ENCODE peak calls at places on chromosomes 4 and X, in six cellular contexts. Z, X, B, U, F and L are unnamed samples.

GRCh38 chrX:12245650-12246645 is 107.7 kb downstream of the FRMPD4 start:
- DNase-seq in Z (no peak), X (peak), B (no peak), U (peak), F (no peak), L (no peak)

GRCh38 chrX:130772313-130773140 is 130.5 kb downstream of the ENOX2 start:
- DNase-seq in Z (no peak), X (peak), B (no peak), U (peak), F (no peak), L (no peak)

GRCh38 chr4:121256346-121256745 is 92.2 kb upstream of the TNIP3 start:
- DNase-seq in Z (peak), X (peak), B (no peak), U (peak), F (peak), L (peak)

GRCh38 chr4:88242144-88242543 is 42.2 kb downstream of the PPM1K start:
- DNase-seq in Z (no peak), X (no peak), B (peak), U (no peak), F (no peak), L (no peak)

GRCh38 chrX:96971812-96972211 is 88.1 kb downstream of the RPA4 start:
- DNase-seq in Z (no peak), X (no peak), B (peak), U (no peak), F (no peak), L (no peak)

GRCh38 chr4:108559067-108559793 is 61.1 kb upstream of the RPL34 start:
- DNase-seq in Z (no peak), X (no peak), B (no peak), U (no peak), F (no peak), L (no peak)

GRCh38 chr4:114180481-114180880 is 201.0 kb upstream of the ARSJ start:
- DNase-seq in Z (peak), X (peak), B (peak), U (peak), F (no peak), L (peak)

GRCh38 chr4:84535901-84536300 is 36.8 kb upstream of the NKX6-1 start:
- DNase-seq in Z (no peak), X (no peak), B (no peak), U (no peak), F (no peak), L (no peak)

GRCh38 chrX:40146471-40147398 is 49.0 kb upstream of the BCOR start:
- DNase-seq in Z (peak), X (peak), B (no peak), U (no peak), F (peak), L (no peak)

GRCh38 chr4:125116431-125116830 is 198.3 kb upstream of the FAT4 start:
- DNase-seq in Z (no peak), X (peak), B (no peak), U (peak), F (no peak), L (no peak)

GRCh38 chr4:92520563-92520962 is 216.8 kb downstream of the GRID2 start:
- DNase-seq in Z (no peak), X (no peak), B (peak), U (no peak), F (no peak), L (no peak)

GRCh38 chr4:137674066-137674465 is 141.8 kb upstream of the PCDH18 start:
- DNase-seq in Z (no peak), X (peak), B (no peak), U (no peak), F (no peak), L (no peak)

GRCh38 chr4:8317474-8317873 is 47.9 kb downstream of the HTRA3 start:
- DNase-seq in Z (no peak), X (no peak), B (no peak), U (no peak), F (no peak), L (no peak)

GRCh38 chr4:54400802-54401201 is 171.7 kb downstream of the PDGFRA start:
- DNase-seq in Z (no peak), X (peak), B (no peak), U (peak), F (no peak), L (no peak)

GRCh38 chrX:114924846-114925245 is 92.6 kb downstream of the IL13RA2 start:
- DNase-seq in Z (no peak), X (peak), B (no peak), U (peak), F (no peak), L (no peak)

GRCh38 chr4:138162259-138162658 is 79.9 kb downstream of the SLC7A11 start:
- DNase-seq in Z (no peak), X (no peak), B (no peak), U (no peak), F (no peak), L (no peak)

GRCh38 chrX:20680998-20681397 is 414.3 kb upstream of the RPS6KA3 start:
- DNase-seq in Z (no peak), X (no peak), B (no peak), U (no peak), F (no peak), L (no peak)

GRCh38 chr4:10006236-10006603 is 15.1 kb downstream of the SLC2A9 start:
- DNase-seq in Z (no peak), X (no peak), B (peak), U (peak), F (no peak), L (no peak)